ENCODE peak calls at places on chromosomes 5 and 9, in seven cellular contexts. R is A172; X is epithelial cell of prostate; G is stimulated activated CD4-positive, alpha-beta T cell treated with anti-CD3 and anti-CD28 coated beads, Interleukin-2, amount 100 ng/mL, for 4 hours; N is activated T-cell treated with anti-CD3 and anti-CD28 coated beads, Interleukin-2, amount 50 U/mL, for 72 hours; I is B cell; D is WTC11. T is an unnamed sample.

GRCh38 chr9:103991698-103992097 is 102.4 kb upstream of the SMC2 start:
- DNase-seq in R (peak; percentile 21), X (no peak), G (no peak), N (peak; percentile 13), I (no peak), D (no peak), T (no peak)

GRCh38 chr5:158421329-158421728 is 562.4 kb upstream of the CLINT1 start:
- DNase-seq in R (no peak), X (no peak), G (no peak), N (no peak), I (no peak), D (no peak), T (no peak)

GRCh38 chr9:35792044-35792813 is 838 bp downstream of the NPR2 start:
- DNase-seq in R (no peak), X (no peak), G (no peak), N (no peak), I (peak; percentile 33), D (no peak), T (peak; percentile 28)

GRCh38 chr9:19641046-19641445 is 147.8 kb downstream of the SLC24A2 start:
- DNase-seq in R (no peak), X (no peak), G (no peak), N (no peak), I (no peak), D (no peak), T (no peak)

GRCh38 chr5:1445313-1445894 is at the start of gene SLC6A3:
- DNase-seq in R (no peak), X (no peak), G (no peak), N (peak; percentile 27), I (peak; percentile 69), D (peak; percentile 89), T (no peak)

GRCh38 chr5:170849374-170849773 is 12.4 kb upstream of the RANBP17 start:
- DNase-seq in R (no peak), X (no peak), G (no peak), N (no peak), I (no peak), D (no peak), T (no peak)

GRCh38 chr9:4292781-4293180 is 7.1 kb downstream of the GLIS3 start:
- DNase-seq in R (peak; percentile 44), X (no peak), G (no peak), N (no peak), I (no peak), D (no peak), T (no peak)

GRCh38 chr9:16052146-16052545 is 499.3 kb downstream of the CCDC171 start:
- DNase-seq in R (no peak), X (no peak), G (no peak), N (no peak), I (no peak), D (no peak), T (no peak)

GRCh38 chr5:15646351-15646750 is 146.4 kb downstream of the FBXL7 start:
- DNase-seq in R (no peak), X (no peak), G (no peak), N (no peak), I (no peak), D (no peak), T (no peak)